ENCODE peak calls at places on chromosomes 11 and 22, in five cellular contexts. B, P, E, T and G are unnamed samples.

GRCh38 chr22:48842583-48842945 is 985.1 kb downstream of the BRD1 start:
- DNase-seq in B (no peak), P (no peak), E (no peak), T (no peak), G (no peak)

GRCh38 chr11:35138949-35139881 is at the start of gene CD44:
- DNase-seq in B (peak), P (peak), E (peak), T (peak), G (no peak)

GRCh38 chr11:119363874-119364590 is 17.5 kb downstream of the USP2 start:
- DNase-seq in B (peak), P (peak), E (peak), T (no peak), G (no peak)

GRCh38 chr11:61303725-61304124 is 8.6 kb upstream of the VWCE start:
- DNase-seq in B (no peak), P (no peak), E (no peak), T (no peak), G (no peak)

GRCh38 chr11:76629133-76629852 is 41.3 kb downstream of the LRRC32 start:
- DNase-seq in B (no peak), P (peak), E (no peak), T (peak), G (no peak)

GRCh38 chr11:72380132-72380503 is 54.2 kb downstream of the CLPB start:
- DNase-seq in B (no peak), P (no peak), E (no peak), T (peak), G (no peak)

GRCh38 chr11:62069374-62069773 is 54.4 kb upstream of the INCENP start:
- DNase-seq in B (peak), P (no peak), E (no peak), T (no peak), G (no peak)

GRCh38 chr22:47165338-47165931 is 403.0 kb downstream of the TBC1D22A start:
- DNase-seq in B (no peak), P (no peak), E (no peak), T (no peak), G (no peak)

GRCh38 chr11:44066732-44067131 is 662 bp downstream of the ACCS start:
- DNase-seq in B (no peak), P (peak), E (no peak), T (peak), G (peak)

GRCh38 chr22:44145544-44145943 is 35.2 kb upstream of the PARVG start:
- DNase-seq in B (no peak), P (no peak), E (no peak), T (no peak), G (no peak)

GRCh38 chr11:128716661-128717210 is 22.9 kb downstream of the FLI1 start:
- DNase-seq in B (peak), P (peak), E (no peak), T (peak), G (no peak)

GRCh38 chr11:69292221-69292648 is 1.7 kb upstream of the MYEOV start:
- DNase-seq in B (peak), P (peak), E (no peak), T (no peak), G (no peak)

GRCh38 chr11:44454686-44455085 is 110.8 kb upstream of the CD82 start:
- DNase-seq in B (no peak), P (no peak), E (no peak), T (no peak), G (no peak)

GRCh38 chr11:119310682-119311052 is 6.3 kb downstream of the MCAM start:
- DNase-seq in B (no peak), P (no peak), E (no peak), T (no peak), G (no peak)

GRCh38 chr11:130514851-130515250 is 66.4 kb downstream of the ADAMTS15 start:
- DNase-seq in B (no peak), P (no peak), E (no peak), T (no peak), G (no peak)

GRCh38 chr11:62245271-62245753 is 3.3 kb downstream of the SCGB1D2 start:
- DNase-seq in B (peak), P (peak), E (peak), T (peak), G (no peak)

GRCh38 chr11:115161876-115162275 is 342.3 kb downstream of the CADM1 start:
- DNase-seq in B (no peak), P (no peak), E (no peak), T (no peak), G (no peak)

GRCh38 chr11:108858624-108859023 is 193.8 kb downstream of the DDX10 start:
- DNase-seq in B (no peak), P (no peak), E (no peak), T (no peak), G (no peak)

GRCh38 chr11:128285313-128285712 is 302.0 kb downstream of the ETS1 start:
- DNase-seq in B (no peak), P (no peak), E (no peak), T (no peak), G (no peak)

GRCh38 chr11:126518130-126518995 is 162.9 kb downstream of the ST3GAL4 start:
- DNase-seq in B (no peak), P (no peak), E (no peak), T (no peak), G (no peak)

GRCh38 chr22:49116021-49116420 is 711.7 kb downstream of the BRD1 start:
- DNase-seq in B (no peak), P (no peak), E (no peak), T (no peak), G (no peak)

GRCh38 chr11:105227363-105227762 is 87.8 kb upstream of the CARD18 start:
- DNase-seq in B (no peak), P (no peak), E (no peak), T (no peak), G (no peak)

GRCh38 chr11:105232021-105232420 is 92.5 kb upstream of the CARD18 start:
- DNase-seq in B (no peak), P (no peak), E (no peak), T (no peak), G (no peak)

GRCh38 chr11:105230586-105230985 is 91.0 kb upstream of the CARD18 start:
- DNase-seq in B (no peak), P (no peak), E (no peak), T (no peak), G (no peak)

GRCh38 chr11:105229257-105229656 is 89.7 kb upstream of the CARD18 start:
- DNase-seq in B (no peak), P (no peak), E (no peak), T (peak), G (no peak)

DNA sequence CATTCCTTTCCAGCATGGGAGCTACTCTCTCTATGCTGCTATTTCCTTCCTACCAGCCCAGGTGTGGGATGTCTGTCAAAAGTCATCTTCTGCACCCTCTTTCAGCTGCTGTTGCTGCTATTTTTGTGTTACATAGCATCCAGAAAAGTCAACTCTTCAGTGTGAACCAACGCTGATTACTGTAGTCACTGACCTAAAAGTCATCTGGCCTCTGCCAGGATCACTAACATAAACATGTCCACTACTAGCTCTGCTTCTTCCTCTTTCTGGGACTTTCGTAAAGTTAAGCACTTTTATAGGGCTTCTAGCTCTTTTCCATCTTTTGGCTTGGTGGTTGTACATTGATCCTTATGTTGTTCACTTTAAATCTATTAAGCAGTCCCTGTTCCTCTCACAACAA is 90.2 kb upstream of the CARD18 start:
- DNase-seq in B (no peak), P (no peak), E (no peak), T (peak), G (no peak)
- H3K4me2 ChIP-seq in B (no peak), P (no peak), E (no peak), T (no peak), G (no peak)

GRCh38 chr11:100687630-100688395 is 725 bp downstream of the ARHGAP42 start:
- DNase-seq in B (peak), P (peak), E (peak), T (peak), G (peak)
- H3K4me2 ChIP-seq in B (peak), P (peak), E (peak), T (peak), G (peak)

GRCh38 chr11:65204646-65205601 is 23.2 kb downstream of the CAPN1 start:
- DNase-seq in B (peak), P (peak), E (peak), T (peak), G (no peak)
- H3K4me2 ChIP-seq in B (peak), P (no peak), E (no peak), T (no peak), G (no peak)

DNA sequence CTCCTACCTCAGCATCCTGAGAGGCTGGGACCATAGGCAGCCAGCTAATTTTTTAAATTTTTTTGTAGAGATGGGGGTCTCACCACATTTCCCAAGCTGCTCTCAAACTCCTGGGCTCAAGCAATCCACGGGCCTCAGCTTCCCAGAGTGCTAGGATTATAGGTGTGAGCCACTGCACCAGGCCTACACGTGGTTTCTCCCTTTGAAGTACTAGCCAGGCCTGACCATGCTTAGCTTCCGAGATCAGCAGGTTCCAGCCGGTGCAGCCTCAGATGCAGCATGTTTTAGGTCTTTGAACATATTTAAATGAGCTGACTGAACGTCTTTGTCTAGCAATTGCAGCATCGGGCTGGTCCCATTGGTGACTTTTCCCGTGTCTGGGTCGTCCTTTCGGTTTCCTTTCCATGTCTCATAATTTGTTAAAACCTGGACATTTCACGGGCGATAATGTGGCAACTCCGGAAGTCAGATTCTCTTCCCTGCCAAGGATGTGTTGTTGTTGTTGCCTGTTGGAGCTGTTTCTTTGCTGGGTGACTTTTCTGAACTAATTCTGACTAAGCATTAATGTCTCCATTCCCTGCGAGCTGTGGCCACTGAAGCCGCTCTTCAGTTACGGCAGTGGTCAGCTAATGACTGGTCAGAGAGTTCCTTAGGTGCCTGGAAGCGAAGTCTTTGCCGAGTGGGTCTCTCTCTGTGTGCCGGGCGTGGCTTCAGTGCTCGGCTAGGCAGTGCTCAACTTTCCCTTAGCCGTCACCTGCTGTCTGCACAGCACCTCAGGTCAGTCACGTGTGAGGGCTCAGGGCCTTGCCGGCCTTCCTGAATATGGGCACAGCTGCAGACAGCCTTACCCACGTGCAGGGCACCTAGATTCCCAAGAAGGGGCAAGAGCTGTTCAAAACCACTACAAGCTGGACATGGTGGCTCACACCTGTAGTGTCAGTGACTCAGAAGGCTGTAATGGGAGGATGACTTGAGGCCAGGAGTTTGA is 3.7 kb upstream of the CYP2D6 start:
- DNase-seq in B (no peak), P (no peak), E (no peak), T (no peak), G (no peak)
- H3K4me2 ChIP-seq in B (no peak), P (no peak), E (no peak), T (no peak), G (peak)

GRCh38 chr22:27875951-27876350 is 43.1 kb downstream of the PITPNB start:
- DNase-seq in B (no peak), P (no peak), E (no peak), T (no peak), G (no peak)

GRCh38 chr22:27874185-27874584 is 44.9 kb downstream of the PITPNB start:
- DNase-seq in B (no peak), P (no peak), E (no peak), T (no peak), G (no peak)

GRCh38 chr22:27874756-27875155 is 44.3 kb downstream of the PITPNB start:
- DNase-seq in B (no peak), P (no peak), E (no peak), T (no peak), G (no peak)

GRCh38 chr22:27877501-27877900 is 41.6 kb downstream of the PITPNB start:
- DNase-seq in B (no peak), P (no peak), E (no peak), T (no peak), G (no peak)

DNA sequence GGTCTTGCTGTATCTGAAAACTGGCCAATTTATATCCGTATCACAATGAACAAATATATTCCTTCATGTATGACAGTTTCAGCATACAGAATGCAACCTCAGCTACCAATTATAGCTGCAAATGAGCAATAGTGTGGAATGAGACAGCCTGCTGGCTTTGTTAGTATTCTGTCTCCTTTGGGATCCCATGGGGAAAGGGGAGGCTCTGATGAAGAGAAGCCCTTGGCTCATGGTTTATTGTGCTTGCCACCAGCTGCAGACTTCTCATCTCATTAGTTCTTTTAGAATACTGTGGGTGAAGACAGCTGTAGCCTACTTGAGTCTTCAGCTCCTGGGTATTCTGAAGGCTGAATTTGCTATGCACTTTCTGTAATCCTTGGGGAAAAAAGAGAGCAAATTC is 42.4 kb downstream of the PITPNB start:
- DNase-seq in B (peak), P (no peak), E (no peak), T (peak), G (no peak)
- H3K4me2 ChIP-seq in B (peak), P (no peak), E (no peak), T (no peak), G (no peak)

DNA sequence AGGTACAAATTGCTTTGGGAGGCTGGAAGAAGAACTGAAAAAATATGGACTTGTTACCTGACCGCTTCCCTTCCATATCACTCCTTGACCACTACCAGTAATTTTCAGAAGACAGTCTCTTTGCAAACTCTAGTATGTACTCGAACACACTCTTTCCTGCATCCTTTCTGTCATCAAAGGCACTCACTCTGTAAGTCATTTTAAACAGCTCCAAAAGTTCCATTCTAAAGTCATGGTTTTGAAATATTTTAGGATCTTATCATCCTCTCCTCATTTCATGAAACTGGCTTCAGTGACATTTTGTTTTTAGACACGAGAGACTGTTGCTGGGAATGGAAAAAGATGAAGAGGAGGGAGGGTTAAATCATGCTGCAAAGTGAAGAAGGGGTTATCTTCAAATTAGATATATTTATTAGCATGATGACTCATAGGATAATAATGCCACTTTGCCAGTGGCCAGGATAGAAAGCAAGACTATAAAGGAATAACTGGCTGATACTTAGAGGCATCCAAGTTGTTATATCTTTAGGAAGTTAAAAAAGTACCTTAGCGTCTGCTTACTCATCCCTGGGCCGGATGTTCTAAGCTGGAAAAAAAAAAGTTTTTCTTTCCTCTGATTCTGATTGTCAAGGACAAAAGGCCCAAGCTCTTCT is 549.3 kb downstream of the METTL15 start:
- DNase-seq in B (no peak), P (peak), E (no peak), T (peak), G (peak)
- H3K4me2 ChIP-seq in B (no peak), P (peak), E (peak), T (peak), G (no peak)

DNA sequence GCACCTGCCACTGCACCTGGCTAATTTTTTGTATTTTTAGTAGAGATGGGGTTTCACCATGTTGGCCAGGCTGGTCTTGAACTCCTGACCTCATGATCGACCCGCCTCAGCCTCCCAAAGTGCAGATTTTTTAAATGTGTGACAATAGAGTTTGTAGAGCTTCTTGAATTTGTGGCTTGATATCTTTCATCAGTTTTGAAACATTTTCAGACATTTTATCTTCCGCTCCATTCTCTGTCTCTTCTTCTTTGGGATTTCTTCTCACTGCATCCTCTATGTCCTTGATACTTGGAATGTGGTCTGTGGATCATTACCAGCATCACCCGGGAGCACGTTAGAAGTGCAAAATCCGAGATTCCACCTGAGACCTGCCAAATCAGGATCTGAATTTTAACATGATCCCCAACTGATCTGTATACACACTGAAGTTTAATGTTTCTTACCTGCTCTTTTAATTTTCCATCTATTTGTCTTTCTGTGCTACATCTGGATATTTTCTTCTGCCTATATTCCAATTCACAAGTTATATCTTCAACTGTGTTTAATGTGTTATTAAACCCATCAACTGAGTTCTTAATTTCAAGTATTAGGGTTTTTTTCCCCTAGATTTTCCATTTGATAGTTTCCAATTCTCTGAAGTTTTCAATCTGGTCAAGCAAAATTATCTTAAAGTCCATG is 126.4 kb downstream of the CEP164 start:
- DNase-seq in B (no peak), P (no peak), E (no peak), T (no peak), G (no peak)
- H3K4me2 ChIP-seq in B (no peak), P (no peak), E (no peak), T (no peak), G (no peak)